ENCODE peak calls at places on chromosomes 2 and 18, in five cellular contexts. I, M, U, F and D are unnamed samples.
A peak's percentile ranks its signal among the peaks of the same experiment; 100 is the strongest.

GRCh38 chr18:23065234-23065806 is 70.0 kb upstream of the CABLES1 start:
- DNase-seq in I (no peak), U (no peak), F (no peak), M (no peak), D (no peak)

GRCh38 chr18:78992041-78992735 is 12.6 kb downstream of the SALL3 start:
- DNase-seq in F (no peak), M (no peak), U (no peak), I (peak; percentile 50), D (no peak)

GRCh38 chr18:31102941-31103340 is 720 bp upstream of the DSC2 start:
- DNase-seq in I (no peak), U (no peak), F (no peak), M (no peak), D (no peak)

GRCh38 chr18:58866261-58867232 is 1.9 kb downstream of the ZNF532 start:
- DNase-seq in I (no peak), F (no peak), U (no peak), M (no peak), D (no peak)

GRCh38 chr2:150143087-150143536 is 344.4 kb downstream of the RND3 start:
- DNase-seq in U (peak; percentile 58), M (peak; percentile 66), I (no peak), F (no peak), D (no peak)

GRCh38 chr2:111662771-111663470 is 221.1 kb downstream of the ANAPC1 start:
- DNase-seq in I (no peak), M (peak; percentile 22), U (peak; percentile 54), F (peak; percentile 68), D (no peak)

GRCh38 chr2:230793573-230794359 is 71.0 kb upstream of the ITM2C start:
- DNase-seq in M (peak; percentile 99), F (peak; percentile 83), I (no peak), U (peak; percentile 99), D (no peak)

GRCh38 chr2:17375262-17375661 is 143.0 kb downstream of the RAD51AP2 start:
- DNase-seq in F (no peak), M (no peak), U (peak; percentile 15), I (no peak), D (no peak)

GRCh38 chr2:76978064-76978463 is 544.1 kb downstream of the LRRTM4 start:
- DNase-seq in M (peak; percentile 29), F (no peak), I (no peak), U (no peak), D (no peak)

GRCh38 chr18:35923939-35924338 is 48.5 kb upstream of the RMP24 start:
- DNase-seq in U (no peak), M (no peak), I (no peak), F (no peak), D (no peak)

GRCh38 chr2:219851169-219851568 is 223.7 kb downstream of the SLC4A3 start:
- DNase-seq in F (no peak), M (no peak), U (no peak), I (no peak), D (no peak)

GRCh38 chr2:20065885-20066602 is 14.6 kb upstream of the LAPTM4A start:
- DNase-seq in F (no peak), I (no peak), U (peak; percentile 74), M (peak; percentile 86), D (no peak)

GRCh38 chr2:100967716-100968115 is 34.4 kb upstream of the RPL31 start:
- DNase-seq in F (no peak), I (no peak), U (no peak), M (no peak), D (no peak)

GRCh38 chr2:240983361-240983995 is 14.9 kb upstream of the SNED1 start:
- DNase-seq in F (no peak), M (peak; percentile 47), I (peak; percentile 76), U (no peak), D (no peak)

GRCh38 chr2:239429473-239430350 is 28.9 kb upstream of the HDAC4 start:
- DNase-seq in F (no peak), M (peak; percentile 93), U (no peak), I (no peak), D (no peak)

GRCh38 chr2:45102141-45102540 is 92.9 kb upstream of the SIX2 start:
- DNase-seq in F (no peak), I (no peak), U (no peak), M (no peak), D (no peak)

GRCh38 chr2:12397861-12398260 is 318.9 kb upstream of the TRIB2 start:
- DNase-seq in F (no peak), I (peak; percentile 25), M (no peak), U (no peak), D (no peak)

GRCh38 chr18:21991897-21992296 is 177.5 kb upstream of the GATA6 start:
- DNase-seq in I (no peak), F (no peak), U (no peak), M (no peak), D (no peak)

GRCh38 chr18:66603941-66604627 is at the start of gene CDH19:
- DNase-seq in U (no peak), I (no peak), M (no peak), F (no peak), D (no peak)

GRCh38 chr2:209977386-209978239 is 24.8 kb upstream of the RPE start:
- DNase-seq in I (no peak), U (peak; percentile 50), M (peak; percentile 66), F (no peak), D (no peak)

GRCh38 chr2:43199492-43200481 is 26.6 kb downstream of the ZFP36L2 start:
- DNase-seq in U (peak; percentile 15), F (no peak), M (no peak), I (no peak), D (no peak)

GRCh38 chr2:100655936-100656534 is 93.2 kb downstream of the PDCL3 start:
- DNase-seq in U (no peak), I (no peak), M (no peak), F (no peak), D (no peak)

GRCh38 chr2:70645733-70646420 is 92.3 kb upstream of the TGFA start:
- DNase-seq in M (no peak), U (no peak), F (no peak), I (peak; percentile 36), D (no peak)
- TF ChIP-seq CTCF in M (no peak), U (no peak), F (no peak), I (peak; percentile 45), D (peak; percentile 49)

GRCh38 chr2:60536716-60537115 is 16.7 kb downstream of the BCL11A start:
- DNase-seq in F (no peak), M (no peak), I (no peak), U (no peak), D (no peak)
- TF ChIP-seq CTCF in F (no peak), M (no peak), I (no peak), U (no peak), D (no peak)

GRCh38 chr2:58866946-58867345 is 625.8 kb upstream of the FANCL start:
- DNase-seq in F (no peak), I (no peak), M (no peak), U (no peak), D (no peak)

GRCh38 chr2:58870704-58871103 is 629.6 kb upstream of the FANCL start:
- DNase-seq in I (no peak), M (no peak), F (no peak), U (no peak), D (no peak)

GRCh38 chr2:58866527-58866926 is 625.4 kb upstream of the FANCL start:
- DNase-seq in U (no peak), F (no peak), M (no peak), I (no peak), D (no peak)

GRCh38 chr2:58875462-58875861 is 634.3 kb upstream of the FANCL start:
- DNase-seq in I (no peak), U (no peak), F (no peak), M (no peak), D (no peak)

GRCh38 chr2:58871469-58872142 is 630.5 kb upstream of the FANCL start:
- DNase-seq in I (no peak), F (no peak), M (no peak), U (no peak), D (no peak)
- TF ChIP-seq CTCF in I (peak; percentile 74), F (no peak), M (no peak), U (peak; percentile 21), D (peak; percentile 54)

DNA sequence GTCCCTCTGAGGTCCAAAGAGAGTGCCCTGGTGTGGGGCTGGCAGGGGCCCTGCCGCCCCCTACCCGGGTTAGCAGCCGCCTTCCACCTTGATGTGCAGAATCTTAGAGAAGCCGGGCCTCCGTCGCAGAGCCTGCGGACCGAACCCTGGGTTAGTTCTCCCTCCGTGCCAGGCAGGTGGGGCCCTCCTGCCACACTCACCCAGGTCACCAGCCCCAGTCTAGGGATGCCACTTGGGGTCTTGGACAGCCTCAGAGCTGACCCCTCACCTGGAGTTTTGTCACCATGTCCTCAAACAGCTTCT is 24.8 kb downstream of the CCT7 start:
- DNase-seq in M (no peak), I (no peak), U (no peak), F (no peak), D (no peak)
- TF ChIP-seq CTCF in M (no peak), I (no peak), U (no peak), F (no peak), D (no peak)

DNA sequence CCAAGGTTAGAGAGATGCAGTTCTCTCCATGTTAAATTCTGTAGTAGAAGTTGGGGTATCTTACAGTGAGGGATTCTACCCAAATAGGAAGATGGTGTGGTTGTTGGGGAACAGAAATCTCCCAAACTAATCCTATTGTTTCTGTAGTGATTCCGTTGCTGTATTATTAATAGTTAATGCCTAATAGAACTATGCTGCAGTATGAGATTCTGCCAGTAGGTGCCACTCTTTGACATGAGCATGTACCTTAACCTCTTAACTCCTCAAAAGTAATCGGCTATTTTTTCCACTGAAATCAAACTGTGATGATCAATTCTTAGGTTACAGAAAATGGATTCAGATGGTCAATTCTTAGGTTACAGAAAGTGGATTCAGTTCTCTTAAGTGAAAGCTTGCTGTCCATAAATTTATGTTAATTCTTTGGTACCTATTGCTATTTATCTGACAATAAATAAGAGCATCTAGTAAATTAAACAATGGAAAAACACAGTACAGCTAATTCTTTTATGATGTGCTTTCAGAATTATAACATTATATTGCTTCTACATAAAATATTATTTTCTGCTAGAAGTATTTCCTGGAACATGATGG is 97.9 kb upstream of the DLX2 start:
- DNase-seq in U (peak; percentile 48), I (no peak), M (peak; percentile 75), F (no peak), D (no peak)
- TF ChIP-seq CTCF in U (peak; percentile 54), I (peak; percentile 39), M (peak; percentile 69), F (peak; percentile 14), D (peak; percentile 67)